ENCODE peak calls at places on chromosomes 5 and 9, in eight cellular contexts. H is activated naive CD8-positive, alpha-beta T cell treated with anti-CD3 and anti-CD28 coated beads, Interleukin-2, amount 50 U/mL, for 24 hours; V is IMR-90; G is NCI-H1694 treated with DMSO at 0.1 percent for 48 hours; J is lung; X is NAMALWA; K is NCI-H1417; D is epithelial cell of prostate. Q is an unnamed sample.

GRCh38 chr5:93188876-93189485 is 392.0 kb downstream of the NR2F1-AS1 start:
- DNase-seq in H (no peak), V (no peak), G (no peak), J (no peak), X (no peak), K (no peak), D (no peak), Q (no peak)

GRCh38 chr5:103469288-103470065 is 93.1 kb downstream of the NUDT12 start:
- DNase-seq in H (no peak), V (peak), G (no peak), J (no peak), X (no peak), K (no peak), D (no peak), Q (no peak)

GRCh38 chr9:74951725-74952151 is 974 bp downstream of the C9orf40 start:
- DNase-seq in H (peak), V (peak), G (peak), J (peak), X (peak), K (peak), D (no peak), Q (peak)

GRCh38 chr5:148991606-148992005 is 71.3 kb downstream of the SH3TC2 start:
- DNase-seq in H (no peak), V (peak), G (no peak), J (no peak), X (no peak), K (no peak), D (peak), Q (no peak)

GRCh38 chr9:89808076-89808701 is 203.4 kb downstream of the GADD45G start:
- DNase-seq in H (no peak), V (no peak), G (peak), J (no peak), X (peak), K (peak), D (no peak), Q (no peak)

GRCh38 chr5:179914032-179914755 is 6.5 kb upstream of the TBC1D9B start:
- DNase-seq in H (no peak), V (peak), G (no peak), J (peak), X (no peak), K (no peak), D (peak), Q (no peak)

GRCh38 chr9:125932012-125932411 is 184.8 kb downstream of the PBX3 start:
- DNase-seq in H (no peak), V (peak), G (peak), J (peak), X (no peak), K (no peak), D (peak), Q (no peak)

GRCh38 chr9:18606831-18607230 is 132.9 kb downstream of the ADAMTSL1 start:
- DNase-seq in H (no peak), V (peak), G (no peak), J (no peak), X (no peak), K (peak), D (no peak), Q (no peak)

GRCh38 chr5:176438959-176439757 is 9.0 kb upstream of the FAF2 start:
- DNase-seq in H (no peak), V (peak), G (no peak), J (no peak), X (no peak), K (no peak), D (no peak), Q (no peak)

GRCh38 chr5:87885727-87886126 is 382.9 kb downstream of the TMEM161B start:
- DNase-seq in H (no peak), V (no peak), G (peak), J (no peak), X (no peak), K (no peak), D (no peak), Q (no peak)

GRCh38 chr9:125701351-125701750 is 5.7 kb downstream of the MAPKAP1 start:
- DNase-seq in H (peak), V (peak), G (no peak), J (no peak), X (no peak), K (no peak), D (peak), Q (peak)

GRCh38 chr5:41102341-41102740 is 31.2 kb upstream of the MROH2B start:
- DNase-seq in H (no peak), V (no peak), G (no peak), J (no peak), X (no peak), K (no peak), D (no peak), Q (no peak)

GRCh38 chr9:135334953-135335460 is 144.6 kb upstream of the PPP1R26 start:
- DNase-seq in H (no peak), V (no peak), G (no peak), J (no peak), X (no peak), K (no peak), D (no peak), Q (no peak)

GRCh38 chr9:34793428-34793827 is 83.5 kb upstream of the CCL21 start:
- DNase-seq in H (no peak), V (no peak), G (no peak), J (no peak), X (no peak), K (no peak), D (no peak), Q (no peak)

GRCh38 chr9:38118862-38119435 is 49.9 kb upstream of the SHB start:
- DNase-seq in H (no peak), V (no peak), G (no peak), J (no peak), X (no peak), K (no peak), D (no peak), Q (no peak)

GRCh38 chr9:91312717-91313325 is 48.9 kb downstream of the AUH start:
- DNase-seq in H (no peak), V (no peak), G (no peak), J (peak), X (no peak), K (no peak), D (peak), Q (no peak)

GRCh38 chr5:83077662-83078261 is 415 bp downstream of the XRCC4 start:
- DNase-seq in H (peak), V (peak), G (no peak), J (no peak), X (no peak), K (peak), D (no peak), Q (peak)

GRCh38 chr5:174323878-174324281 is 278.4 kb downstream of the NSG2 start:
- DNase-seq in H (no peak), V (peak), G (no peak), J (peak), X (peak), K (peak), D (no peak), Q (peak)

GRCh38 chr9:132124800-132125199 is 37.1 kb upstream of the NTNG2 start:
- DNase-seq in H (no peak), V (no peak), G (no peak), J (no peak), X (no peak), K (no peak), D (no peak), Q (no peak)